ENCODE peak calls at places on chromosomes 3 and 15, in nine cellular contexts. One of them, this sample, is unnamed.

GRCh38 chr3:168249048-168249538 is 153.4 kb upstream of the GOLIM4 start:
- DNase-seq in esophagus squamous epithelium: no peak
- DNase-seq in prostate gland: no peak
- DNase-seq in uterus: no peak
- DNase-seq in right cardiac atrium: no peak
- DNase-seq in GM23248: peak; percentile 18
- DNase-seq in heart left ventricle: no peak
- DNase-seq in endodermal cell: no peak
- DNase-seq in heart right ventricle: no peak
- DNase-seq in this sample: no peak

GRCh38 chr3:39208463-39209055 is 16.2 kb upstream of the XIRP1 start:
- DNase-seq in esophagus squamous epithelium: no peak
- DNase-seq in prostate gland: no peak
- DNase-seq in uterus: peak; percentile 40
- DNase-seq in right cardiac atrium: peak; percentile 78
- DNase-seq in GM23248: peak; percentile 77
- DNase-seq in heart left ventricle: no peak
- DNase-seq in endodermal cell: peak; percentile 87
- DNase-seq in heart right ventricle: peak; percentile 44
- DNase-seq in this sample: no peak

GRCh38 chr3:187361835-187362234 is 6.3 kb upstream of the RTP4 start:
- DNase-seq in esophagus squamous epithelium: no peak
- DNase-seq in prostate gland: no peak
- DNase-seq in uterus: no peak
- DNase-seq in right cardiac atrium: no peak
- DNase-seq in GM23248: no peak
- DNase-seq in heart left ventricle: no peak
- DNase-seq in endodermal cell: peak; percentile 71
- DNase-seq in heart right ventricle: no peak
- DNase-seq in this sample: no peak

GRCh38 chr15:65085990-65086679 is 9.6 kb downstream of the KBTBD13 start:
- DNase-seq in esophagus squamous epithelium: no peak
- DNase-seq in prostate gland: no peak
- DNase-seq in uterus: no peak
- DNase-seq in right cardiac atrium: peak; percentile 60
- DNase-seq in GM23248: peak; percentile 50
- DNase-seq in heart left ventricle: no peak
- DNase-seq in endodermal cell: peak; percentile 89
- DNase-seq in heart right ventricle: no peak
- DNase-seq in this sample: no peak

GRCh38 chr3:159029306-159030026 is 227.6 kb downstream of the MFSD1 start:
- DNase-seq in esophagus squamous epithelium: no peak
- DNase-seq in prostate gland: no peak
- DNase-seq in uterus: no peak
- DNase-seq in right cardiac atrium: no peak
- DNase-seq in GM23248: no peak
- DNase-seq in heart left ventricle: no peak
- DNase-seq in endodermal cell: no peak
- DNase-seq in heart right ventricle: no peak
- DNase-seq in this sample: no peak

GRCh38 chr15:58293622-58294550 is 137.9 kb upstream of the LIPC start:
- DNase-seq in esophagus squamous epithelium: no peak
- DNase-seq in prostate gland: no peak
- DNase-seq in uterus: no peak
- DNase-seq in right cardiac atrium: no peak
- DNase-seq in GM23248: no peak
- DNase-seq in heart left ventricle: no peak
- DNase-seq in endodermal cell: no peak
- DNase-seq in heart right ventricle: no peak
- DNase-seq in this sample: no peak

GRCh38 chr15:51077565-51078153 is 17.0 kb downstream of the TNFAIP8L3 start:
- DNase-seq in esophagus squamous epithelium: no peak
- DNase-seq in prostate gland: no peak
- DNase-seq in uterus: peak; percentile 85
- DNase-seq in right cardiac atrium: peak; percentile 92
- DNase-seq in GM23248: peak; percentile 33
- DNase-seq in heart left ventricle: peak; percentile 83
- DNase-seq in endodermal cell: peak; percentile 93
- DNase-seq in heart right ventricle: peak; percentile 71
- DNase-seq in this sample: peak; percentile 89

GRCh38 chr3:172102123-172102882 is 62.9 kb downstream of the FNDC3B start:
- DNase-seq in esophagus squamous epithelium: no peak
- DNase-seq in prostate gland: no peak
- DNase-seq in uterus: no peak
- DNase-seq in right cardiac atrium: peak; percentile 56
- DNase-seq in GM23248: no peak
- DNase-seq in heart left ventricle: no peak
- DNase-seq in endodermal cell: no peak
- DNase-seq in heart right ventricle: no peak
- DNase-seq in this sample: no peak

DNA sequence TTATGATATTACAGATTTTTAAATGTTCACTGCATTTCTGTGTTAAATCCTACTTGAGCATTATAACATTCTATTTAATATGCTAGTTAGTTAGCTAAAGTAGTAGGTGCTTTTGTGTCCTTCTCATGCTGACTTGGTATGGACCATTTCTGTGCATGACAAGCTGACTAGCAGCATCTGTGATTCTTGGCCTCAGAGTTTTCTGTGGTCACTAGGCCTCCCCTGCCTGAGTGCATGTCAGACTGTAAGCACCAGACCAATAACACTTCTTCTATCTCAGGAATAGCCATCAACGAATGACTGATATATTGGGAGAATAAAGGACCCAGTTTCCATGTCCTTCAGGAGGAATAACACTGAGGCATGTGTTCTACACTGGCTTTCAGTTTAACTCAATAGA is 22.6 kb upstream of the SLC7A14 start:
- DNase-seq in esophagus squamous epithelium: no peak
- DNase-seq in prostate gland: no peak
- DNase-seq in uterus: no peak
- DNase-seq in right cardiac atrium: no peak
- DNase-seq in GM23248: no peak
- DNase-seq in heart left ventricle: no peak
- DNase-seq in endodermal cell: no peak
- DNase-seq in heart right ventricle: no peak
- DNase-seq in this sample: no peak
- H3K27me3 ChIP-seq in esophagus squamous epithelium: no peaks in the 10 kb centered on the region
- H3K27me3 ChIP-seq in prostate gland: no peaks in the 10 kb centered on the region
- H3K27me3 ChIP-seq in uterus: no peaks in the 10 kb centered on the region
- H3K27me3 ChIP-seq in right cardiac atrium: no peaks in the 10 kb centered on the region
- H3K27me3 ChIP-seq in GM23248: no peaks in the 10 kb centered on the region
- H3K27me3 ChIP-seq in heart left ventricle: no peaks in the 10 kb centered on the region
- H3K27me3 ChIP-seq in endodermal cell: no peaks in the 10 kb centered on the region
- H3K27me3 ChIP-seq in heart right ventricle: no peaks in the 10 kb centered on the region
- H3K27me3 ChIP-seq in this sample: no peaks in the 10 kb centered on the region

GRCh38 chr15:41932101-41932500 is 38.2 kb upstream of the SPTBN5 start:
- DNase-seq in esophagus squamous epithelium: no peak
- DNase-seq in prostate gland: no peak
- DNase-seq in uterus: no peak
- DNase-seq in right cardiac atrium: no peak
- DNase-seq in GM23248: no peak
- DNase-seq in heart left ventricle: no peak
- DNase-seq in endodermal cell: no peak
- DNase-seq in heart right ventricle: no peak
- DNase-seq in this sample: no peak
- H3K4me1 ChIP-seq in esophagus squamous epithelium: peaks cover 45% of the 10 kb centered on the region
- H3K4me1 ChIP-seq in prostate gland: peaks cover 5% of the 10 kb centered on the region
- H3K4me1 ChIP-seq in uterus: no peaks in the 10 kb centered on the region
- H3K4me1 ChIP-seq in right cardiac atrium: peaks cover 34% of the 10 kb centered on the region
- H3K4me1 ChIP-seq in GM23248: peaks cover 45% of the 10 kb centered on the region
- H3K4me1 ChIP-seq in heart left ventricle: peaks cover 84% of the 10 kb centered on the region
- H3K4me1 ChIP-seq in endodermal cell: peaks cover 9% of the 10 kb centered on the region
- H3K4me1 ChIP-seq in heart right ventricle: peaks cover 93% of the 10 kb centered on the region
- H3K4me1 ChIP-seq in this sample: peaks cover 4% of the 10 kb centered on the region

GRCh38 chr15:96407482-96407881 is 77.0 kb downstream of the NR2F2 start:
- DNase-seq in esophagus squamous epithelium: no peak
- DNase-seq in prostate gland: no peak
- DNase-seq in uterus: no peak
- DNase-seq in right cardiac atrium: no peak
- DNase-seq in GM23248: no peak
- DNase-seq in heart left ventricle: no peak
- DNase-seq in endodermal cell: no peak
- DNase-seq in heart right ventricle: no peak
- DNase-seq in this sample: no peak
- H3K27me3 ChIP-seq in esophagus squamous epithelium: peaks cover 87% of the 10 kb centered on the region
- H3K27me3 ChIP-seq in prostate gland: peaks cover 29% of the 10 kb centered on the region
- H3K27me3 ChIP-seq in uterus: peaks cover 16% of the 10 kb centered on the region
- H3K27me3 ChIP-seq in right cardiac atrium: no peaks in the 10 kb centered on the region
- H3K27me3 ChIP-seq in GM23248: peaks cover 71% of the 10 kb centered on the region
- H3K27me3 ChIP-seq in heart left ventricle: peaks cover 54% of the 10 kb centered on the region
- H3K27me3 ChIP-seq in endodermal cell: peaks cover 100% of the 10 kb centered on the region
- H3K27me3 ChIP-seq in heart right ventricle: peaks cover 77% of the 10 kb centered on the region
- H3K27me3 ChIP-seq in this sample: no peaks in the 10 kb centered on the region

DNA sequence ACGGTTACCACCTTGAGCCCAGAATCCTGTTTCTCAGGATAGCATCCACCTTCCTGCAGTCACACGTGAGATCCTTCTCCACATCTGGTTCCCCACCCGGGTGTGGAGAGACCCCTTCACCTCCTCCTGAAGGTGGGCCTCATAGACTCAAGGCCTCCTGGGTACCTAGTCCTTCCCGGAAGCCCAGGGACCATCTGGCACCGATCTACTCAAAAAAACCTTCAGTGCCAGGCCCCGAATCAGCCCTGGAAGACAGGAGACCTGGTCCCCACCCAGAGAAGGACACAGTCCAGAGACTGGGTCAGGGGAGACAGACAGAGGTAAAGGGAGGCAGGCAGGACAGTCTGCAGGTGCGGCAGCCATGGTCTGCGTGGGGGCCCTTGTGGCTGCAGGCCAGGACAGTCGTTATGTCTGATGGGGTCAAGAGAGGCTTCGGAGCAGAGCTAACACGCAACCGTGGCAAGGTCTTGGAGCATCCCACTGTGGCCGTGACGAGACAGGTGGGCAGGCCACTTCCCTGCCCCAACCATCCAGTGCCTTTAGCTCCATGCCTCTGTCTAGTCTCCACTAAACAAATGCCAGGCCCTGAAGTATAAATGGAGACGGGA is 112.2 kb upstream of the ABHD17C start:
- DNase-seq in esophagus squamous epithelium: no peak
- DNase-seq in prostate gland: no peak
- DNase-seq in uterus: no peak
- DNase-seq in right cardiac atrium: no peak
- DNase-seq in GM23248: no peak
- DNase-seq in heart left ventricle: no peak
- DNase-seq in endodermal cell: peak; percentile 18
- DNase-seq in heart right ventricle: no peak
- DNase-seq in this sample: no peak
- H3K4me1 ChIP-seq in esophagus squamous epithelium: peaks cover 17% of the 10 kb centered on the region
- H3K4me1 ChIP-seq in prostate gland: no peaks in the 10 kb centered on the region
- H3K4me1 ChIP-seq in uterus: no peaks in the 10 kb centered on the region
- H3K4me1 ChIP-seq in right cardiac atrium: no peaks in the 10 kb centered on the region
- H3K4me1 ChIP-seq in GM23248: peaks cover 10% of the 10 kb centered on the region
- H3K4me1 ChIP-seq in heart left ventricle: no peaks in the 10 kb centered on the region
- H3K4me1 ChIP-seq in endodermal cell: peaks cover 6% of the 10 kb centered on the region
- H3K4me1 ChIP-seq in heart right ventricle: no peaks in the 10 kb centered on the region
- H3K4me1 ChIP-seq in this sample: no peaks in the 10 kb centered on the region

GRCh38 chr3:189779166-189779565 is 148.0 kb downstream of the TP63 start:
- DNase-seq in esophagus squamous epithelium: no peak
- DNase-seq in prostate gland: no peak
- DNase-seq in uterus: no peak
- DNase-seq in right cardiac atrium: no peak
- DNase-seq in GM23248: no peak
- DNase-seq in heart left ventricle: no peak
- DNase-seq in endodermal cell: peak; percentile 50
- DNase-seq in heart right ventricle: no peak
- DNase-seq in this sample: no peak
- H3K27me3 ChIP-seq in esophagus squamous epithelium: no peaks in the 10 kb centered on the region
- H3K27me3 ChIP-seq in prostate gland: peaks cover 4% of the 10 kb centered on the region
- H3K27me3 ChIP-seq in uterus: no peaks in the 10 kb centered on the region
- H3K27me3 ChIP-seq in right cardiac atrium: no peaks in the 10 kb centered on the region
- H3K27me3 ChIP-seq in GM23248: no peaks in the 10 kb centered on the region
- H3K27me3 ChIP-seq in heart left ventricle: no peaks in the 10 kb centered on the region
- H3K27me3 ChIP-seq in endodermal cell: peaks cover 8% of the 10 kb centered on the region
- H3K27me3 ChIP-seq in heart right ventricle: no peaks in the 10 kb centered on the region
- H3K27me3 ChIP-seq in this sample: no peaks in the 10 kb centered on the region

GRCh38 chr15:61084944-61085367 is 144.1 kb downstream of the RORA start:
- DNase-seq in esophagus squamous epithelium: no peak
- DNase-seq in prostate gland: no peak
- DNase-seq in uterus: peak; percentile 44
- DNase-seq in right cardiac atrium: peak; percentile 64
- DNase-seq in GM23248: no peak
- DNase-seq in heart left ventricle: no peak
- DNase-seq in endodermal cell: peak; percentile 61
- DNase-seq in heart right ventricle: peak; percentile 15
- DNase-seq in this sample: no peak

GRCh38 chr15:61086756-61087155 is 142.3 kb downstream of the RORA start:
- DNase-seq in esophagus squamous epithelium: no peak
- DNase-seq in prostate gland: no peak
- DNase-seq in uterus: no peak
- DNase-seq in right cardiac atrium: no peak
- DNase-seq in GM23248: no peak
- DNase-seq in heart left ventricle: no peak
- DNase-seq in endodermal cell: no peak
- DNase-seq in heart right ventricle: no peak
- DNase-seq in this sample: no peak

GRCh38 chr15:61088675-61089074 is 140.4 kb downstream of the RORA start:
- DNase-seq in esophagus squamous epithelium: no peak
- DNase-seq in prostate gland: no peak
- DNase-seq in uterus: no peak
- DNase-seq in right cardiac atrium: no peak
- DNase-seq in GM23248: no peak
- DNase-seq in heart left ventricle: no peak
- DNase-seq in endodermal cell: no peak
- DNase-seq in heart right ventricle: no peak
- DNase-seq in this sample: no peak

GRCh38 chr15:61086001-61086400 is 143.1 kb downstream of the RORA start:
- DNase-seq in esophagus squamous epithelium: no peak
- DNase-seq in prostate gland: no peak
- DNase-seq in uterus: no peak
- DNase-seq in right cardiac atrium: no peak
- DNase-seq in GM23248: no peak
- DNase-seq in heart left ventricle: no peak
- DNase-seq in endodermal cell: no peak
- DNase-seq in heart right ventricle: no peak
- DNase-seq in this sample: no peak

GRCh38 chr15:61087601-61088000 is 141.5 kb downstream of the RORA start:
- DNase-seq in esophagus squamous epithelium: no peak
- DNase-seq in prostate gland: no peak
- DNase-seq in uterus: no peak
- DNase-seq in right cardiac atrium: no peak
- DNase-seq in GM23248: no peak
- DNase-seq in heart left ventricle: no peak
- DNase-seq in endodermal cell: no peak
- DNase-seq in heart right ventricle: no peak
- DNase-seq in this sample: no peak
- H3K4me1 ChIP-seq in esophagus squamous epithelium: no peaks in the 10 kb centered on the region
- H3K4me1 ChIP-seq in prostate gland: no peaks in the 10 kb centered on the region
- H3K4me1 ChIP-seq in uterus: peaks cover 1% of the 10 kb centered on the region
- H3K4me1 ChIP-seq in right cardiac atrium: peaks cover 4% of the 10 kb centered on the region
- H3K4me1 ChIP-seq in GM23248: no peaks in the 10 kb centered on the region
- H3K4me1 ChIP-seq in heart left ventricle: peaks cover 12% of the 10 kb centered on the region
- H3K4me1 ChIP-seq in endodermal cell: peaks cover 4% of the 10 kb centered on the region
- H3K4me1 ChIP-seq in heart right ventricle: no peaks in the 10 kb centered on the region
- H3K4me1 ChIP-seq in this sample: peaks cover 2% of the 10 kb centered on the region

DNA sequence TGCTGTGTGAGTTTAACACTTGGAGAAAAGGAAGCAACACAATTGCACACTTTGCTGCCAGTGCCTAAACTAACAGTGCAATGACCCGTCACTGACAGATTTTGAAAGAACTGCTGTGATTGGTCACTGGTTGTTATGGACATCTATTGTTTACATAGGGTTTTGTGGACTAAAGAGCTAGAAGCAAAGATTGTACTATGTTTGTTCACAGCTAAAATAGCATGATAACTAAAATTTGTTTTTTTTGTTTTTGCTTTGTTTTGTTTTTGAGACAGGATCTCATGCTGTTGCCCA is 112.4 kb upstream of the GOLGA8J start:
- DNase-seq in esophagus squamous epithelium: no peak
- DNase-seq in prostate gland: no peak
- DNase-seq in uterus: no peak
- DNase-seq in right cardiac atrium: no peak
- DNase-seq in GM23248: peak; percentile 9
- DNase-seq in heart left ventricle: no peak
- DNase-seq in endodermal cell: no peak
- DNase-seq in heart right ventricle: no peak
- DNase-seq in this sample: no peak
- H3K27me3 ChIP-seq in esophagus squamous epithelium: peaks cover 52% of the 10 kb centered on the region
- H3K27me3 ChIP-seq in prostate gland: peaks cover 3% of the 10 kb centered on the region
- H3K27me3 ChIP-seq in uterus: no peaks in the 10 kb centered on the region
- H3K27me3 ChIP-seq in right cardiac atrium: no peaks in the 10 kb centered on the region
- H3K27me3 ChIP-seq in GM23248: peaks cover 73% of the 10 kb centered on the region
- H3K27me3 ChIP-seq in heart left ventricle: peaks cover 11% of the 10 kb centered on the region
- H3K27me3 ChIP-seq in endodermal cell: peaks cover 26% of the 10 kb centered on the region
- H3K27me3 ChIP-seq in heart right ventricle: peaks cover 31% of the 10 kb centered on the region
- H3K27me3 ChIP-seq in this sample: no peaks in the 10 kb centered on the region

This sample was measured in ovary.